ENCODE peak calls at places on chromosomes 5 and 9, in eight cellular contexts. O, G, J, W, L, T, I and F are unnamed samples.

GRCh38 chr5:56164371-56164770 is 68.8 kb downstream of the ANKRD55 start:
- DNase-seq in G (no peak), I (no peak), O (no peak), J (no peak), W (no peak), T (no peak), L (no peak), F (no peak)

GRCh38 chr5:8831854-8832253 is 714.0 kb downstream of the SEMA5A start:
- DNase-seq in T (no peak), O (no peak), J (no peak), G (no peak), I (no peak), L (no peak), W (no peak), F (no peak)

GRCh38 chr9:15606667-15607472 is 54.0 kb downstream of the CCDC171 start:
- DNase-seq in L (no peak), O (peak; percentile 50), G (peak; percentile 22), T (peak; percentile 21), J (no peak), I (peak; percentile 22), W (peak; percentile 7), F (no peak)

GRCh38 chr5:173468821-173469251 is 140.6 kb upstream of the STC2 start:
- DNase-seq in T (no peak), W (no peak), L (no peak), I (no peak), O (no peak), J (no peak), G (no peak), F (no peak)

GRCh38 chr5:56454219-56454862 is 221.2 kb upstream of the ANKRD55 start:
- DNase-seq in L (no peak), O (no peak), T (no peak), J (no peak), W (no peak), I (no peak), G (no peak), F (no peak)

GRCh38 chr9:96137666-96138429 is 164.1 kb downstream of the HSD17B3 start:
- DNase-seq in W (no peak), J (no peak), L (no peak), G (no peak), O (no peak), I (no peak), T (no peak), F (no peak)

GRCh38 chr9:134165357-134166315 is 1.3 kb upstream of the RNU6ATAC start:
- DNase-seq in L (peak; percentile 67), W (peak; percentile 52), T (no peak), I (no peak), J (peak; percentile 41), O (no peak), G (peak; percentile 15), F (no peak)

GRCh38 chr9:83334320-83334719 is 203.9 kb downstream of the FRMD3 start:
- DNase-seq in T (peak; percentile 35), L (peak; percentile 86), J (peak; percentile 89), O (peak; percentile 90), I (peak; percentile 89), W (peak; percentile 83), G (peak; percentile 42), F (peak; percentile 90)

GRCh38 chr5:143554194-143554717 is 150.8 kb upstream of the NR3C1 start:
- DNase-seq in L (no peak), T (peak; percentile 16), I (no peak), G (no peak), J (no peak), W (no peak), O (no peak), F (no peak)

GRCh38 chr5:131983244-131983771 is 28.1 kb downstream of the ACSL6 start:
- DNase-seq in O (no peak), G (no peak), T (no peak), J (no peak), I (no peak), L (no peak), W (no peak), F (no peak)

GRCh38 chr5:67591491-67591890 is 394.9 kb upstream of the CD180 start:
- DNase-seq in T (no peak), O (no peak), W (no peak), G (no peak), L (no peak), J (no peak), I (no peak), F (no peak)

GRCh38 chr9:76181020-76181641 is 213.1 kb downstream of the RFK start:
- DNase-seq in G (peak; percentile 26), I (no peak), L (no peak), W (peak; percentile 32), O (peak; percentile 34), J (peak; percentile 57), T (peak; percentile 12), F (no peak)

GRCh38 chr9:132708239-132708638 is 38.0 kb downstream of the GTF3C4 start:
- DNase-seq in J (no peak), T (no peak), I (no peak), O (no peak), L (no peak), W (no peak), G (no peak), F (no peak)

GRCh38 chr9:16871358-16872151 is 1.1 kb upstream of the BNC2 start:
- DNase-seq in O (peak; percentile 50), L (peak; percentile 84), T (peak; percentile 34), W (peak; percentile 53), G (no peak), I (peak; percentile 43), J (peak; percentile 46), F (peak; percentile 86)

GRCh38 chr5:75043736-75044264 is 8.6 kb downstream of the GCNT4 start:
- DNase-seq in G (no peak), O (no peak), W (no peak), J (no peak), L (no peak), I (no peak), T (no peak), F (no peak)

GRCh38 chr5:150598046-150598445 is 42.4 kb upstream of the SYNPO start:
- DNase-seq in G (no peak), W (no peak), O (no peak), L (peak; percentile 41), J (no peak), T (no peak), I (no peak), F (no peak)

GRCh38 chr5:135034186-135034962 is at the start of gene PITX1:
- DNase-seq in G (peak; percentile 33), I (peak; percentile 72), O (peak; percentile 92), L (no peak), J (no peak), W (peak; percentile 29), T (peak; percentile 80), F (peak; percentile 41)

GRCh38 chr9:6212722-6213375 is 2.8 kb upstream of the IL33 start:
- DNase-seq in W (no peak), J (no peak), T (no peak), I (no peak), L (no peak), O (no peak), G (no peak), F (no peak)

GRCh38 chr5:180130876-180131740 is 59.5 kb upstream of the RNF130 start:
- DNase-seq in L (no peak), I (peak; percentile 9), T (no peak), J (no peak), W (no peak), G (no peak), O (no peak), F (no peak)

GRCh38 chr5:36152324-36153298 is 700 bp downstream of the SKP2 start:
- DNase-seq in L (no peak), O (no peak), G (no peak), W (no peak), I (peak; percentile 23), J (no peak), T (peak; percentile 21), F (no peak)

GRCh38 chr5:98827161-98827560 is 53.7 kb downstream of the RGMB start:
- DNase-seq in G (peak; percentile 45), I (no peak), W (peak; percentile 24), O (peak; percentile 39), T (peak; percentile 23), L (no peak), J (no peak), F (no peak)

GRCh38 chr9:3916420-3916819 is 383.4 kb downstream of the GLIS3 start:
- DNase-seq in G (no peak), O (no peak), J (no peak), L (no peak), T (no peak), W (no peak), I (no peak), F (no peak)
- H3K27ac ChIP-seq in G (no peak overlapping the region), O (no peak overlapping the region), J (no peak overlapping the region), L (no peak overlapping the region), T (no peak overlapping the region), W (no peak overlapping the region), I (no peak overlapping the region), F (no peak overlapping the region)

GRCh38 chr5:60943624-60944023 is 1.2 kb downstream of the ERCC8 start:
- DNase-seq in T (no peak), J (no peak), G (no peak), I (no peak), O (no peak), L (no peak), W (no peak), F (no peak)
- H3K4me3 ChIP-seq in T (peak overlapping the region; percentile 84), J (no peak overlapping the region), G (peak overlapping the region; percentile 85), I (no peak overlapping the region), O (no peak overlapping the region), L (no peak overlapping the region), W (no peak overlapping the region), F (peak overlapping the region; percentile 48)

DNA sequence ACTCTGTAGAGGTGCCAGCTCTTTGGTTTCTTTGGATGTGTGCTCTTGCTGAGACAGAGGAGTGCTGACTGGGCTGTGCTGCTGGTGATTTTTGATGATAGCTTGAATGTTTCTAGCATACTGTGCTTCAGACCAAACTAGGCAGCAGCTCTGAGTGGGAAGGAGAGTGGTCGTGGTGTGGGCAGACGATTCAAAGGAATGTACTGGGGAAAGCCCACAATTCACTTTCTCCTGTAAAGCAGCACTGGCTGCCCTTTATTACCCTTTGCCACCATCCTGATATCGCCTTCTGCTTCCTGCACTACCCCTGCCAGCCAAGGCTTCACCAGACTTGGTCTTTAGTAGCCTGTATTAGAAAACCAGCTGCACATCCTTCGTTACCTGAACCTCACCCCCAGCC is 45.3 kb downstream of the PRRC2B start:
- DNase-seq in O (no peak), L (no peak), W (no peak), I (no peak), T (no peak), J (no peak), G (no peak), F (no peak)
- H3K27ac ChIP-seq in O (no peak overlapping the region), L (no peak overlapping the region), W (no peak overlapping the region), I (no peak overlapping the region), T (no peak overlapping the region), J (no peak overlapping the region), G (no peak overlapping the region), F (no peak overlapping the region)

DNA sequence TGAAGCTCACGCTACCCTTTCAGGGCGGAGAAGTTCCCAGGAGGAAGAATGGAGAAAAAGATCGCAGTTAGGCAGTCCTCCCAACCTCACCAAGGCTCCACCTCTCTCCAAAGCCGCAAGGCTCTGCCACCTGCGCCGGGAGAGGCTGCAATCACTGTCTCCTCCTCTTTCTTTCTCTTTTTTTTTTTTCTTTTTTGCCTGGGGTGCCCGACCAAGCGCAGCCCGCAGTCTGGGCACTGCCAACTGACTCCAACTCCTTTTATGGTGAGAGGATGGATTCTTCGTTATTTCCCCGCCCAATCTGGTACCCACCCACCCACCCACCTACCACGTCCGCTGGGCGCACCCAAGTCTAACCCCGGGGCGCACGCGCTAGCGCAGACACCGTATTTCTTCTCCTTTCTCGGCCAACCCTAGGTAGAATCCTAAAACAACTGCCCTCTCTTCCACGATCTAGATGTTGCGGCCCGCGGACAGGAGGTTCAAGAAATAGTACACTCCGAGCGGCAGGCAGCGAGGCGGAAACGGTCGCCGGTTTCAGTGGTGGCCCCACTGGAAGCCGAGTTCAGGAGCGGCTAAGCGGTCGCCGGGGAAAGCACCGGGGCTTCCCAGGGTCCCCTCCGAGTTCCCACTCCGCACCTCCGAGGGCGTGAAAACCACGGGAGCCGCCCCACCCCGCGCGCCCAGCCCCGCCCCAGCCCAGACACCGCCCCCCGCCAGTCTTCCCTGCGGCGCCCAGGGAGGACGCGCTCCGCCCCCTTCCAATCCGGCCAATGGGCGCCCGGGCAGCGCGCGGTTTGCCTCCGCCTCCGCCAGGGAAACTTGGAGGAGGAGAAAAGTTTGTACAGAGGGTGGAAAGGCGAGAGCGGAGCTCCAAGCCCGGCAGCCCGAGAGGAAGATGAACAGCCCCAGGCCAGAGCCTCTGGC is at the start of gene PTGER4:
- DNase-seq in G (peak; percentile 88), J (peak; percentile 95), W (peak; percentile 94), L (peak; percentile 96), I (peak; percentile 98), O (peak; percentile 93), T (peak; percentile 93), F (peak; percentile 96)
- H3K4me3 ChIP-seq in G (peak within 1 kb of the TSS; percentile 70), J (peak within 1 kb of the TSS; percentile 67), W (peak within 1 kb of the TSS; percentile 95), L (peak within 1 kb of the TSS; percentile 93), I (peak within 1 kb of the TSS; percentile 63), O (peak within 1 kb of the TSS; percentile 82), T (peak within 1 kb of the TSS; percentile 66), F (peak within 1 kb of the TSS; percentile 84)